ENCODE peak calls at places on chromosomes 16 and 17, in four cellular contexts. D is H1, T is GM12878, X is K562. J is an unnamed sample.

GRCh38 chr16:22337045-22337444 is 37.4 kb downstream of the CDR2 start:
- DNase-seq in D (no peak), T (no peak), X (no peak), J (no peak)

GRCh38 chr17:30433514-30433913 is 43.7 kb upstream of the GOSR1 start:
- DNase-seq in D (no peak), T (no peak), X (peak), J (peak)

GRCh38 chr16:76190059-76190458 is 87.1 kb upstream of the CNTNAP4 start:
- DNase-seq in D (no peak), T (no peak), X (no peak), J (no peak)

GRCh38 chr17:50501054-50501453 is 7.2 kb upstream of the MYCBPAP start:
- DNase-seq in D (no peak), T (no peak), X (no peak), J (no peak)

GRCh38 chr16:57592591-57593003 is 35.8 kb upstream of the ADGRG1 start:
- DNase-seq in D (no peak), T (no peak), X (no peak), J (no peak)

GRCh38 chr17:80126449-80126715 is 20.5 kb downstream of the EIF4A3 start:
- DNase-seq in D (no peak), T (no peak), X (no peak), J (no peak)

GRCh38 chr16:87350681-87351319 is 32.8 kb downstream of the FBXO31 start:
- DNase-seq in D (no peak), T (no peak), X (no peak), J (peak)

GRCh38 chr17:71304498-71305158 is 816.2 kb upstream of the SOX9 start:
- DNase-seq in D (no peak), T (no peak), X (no peak), J (no peak)

GRCh38 chr17:37131670-37132620 is 183.2 kb downstream of the AATF start:
- DNase-seq in D (no peak), T (no peak), X (no peak), J (no peak)

GRCh38 chr17:78214706-78215061 is 631 bp downstream of the BIRC5 start:
- DNase-seq in D (no peak), T (no peak), X (no peak), J (no peak)

GRCh38 chr16:8572063-8572918 is 18.0 kb downstream of the TMEM114 start:
- DNase-seq in D (no peak), T (no peak), X (no peak), J (no peak)

GRCh38 chr17:73841431-73842060 is 197.3 kb upstream of the SDK2 start:
- DNase-seq in D (no peak), T (no peak), X (no peak), J (no peak)

GRCh38 chr16:74029122-74029805 is 267.4 kb upstream of the PSMD7 start:
- DNase-seq in D (no peak), T (no peak), X (no peak), J (no peak)

GRCh38 chr16:79169239-79169638 is 431.3 kb downstream of the MAF start:
- DNase-seq in D (peak), T (no peak), X (no peak), J (no peak)

GRCh38 chr16:56366945-56367344 is 58.4 kb downstream of the AMFR start:
- DNase-seq in D (no peak), T (no peak), X (no peak), J (no peak)
- TF ChIP-seq CHD1 in D (no peak), T (no peak), X (no peak), J (no peak)

DNA sequence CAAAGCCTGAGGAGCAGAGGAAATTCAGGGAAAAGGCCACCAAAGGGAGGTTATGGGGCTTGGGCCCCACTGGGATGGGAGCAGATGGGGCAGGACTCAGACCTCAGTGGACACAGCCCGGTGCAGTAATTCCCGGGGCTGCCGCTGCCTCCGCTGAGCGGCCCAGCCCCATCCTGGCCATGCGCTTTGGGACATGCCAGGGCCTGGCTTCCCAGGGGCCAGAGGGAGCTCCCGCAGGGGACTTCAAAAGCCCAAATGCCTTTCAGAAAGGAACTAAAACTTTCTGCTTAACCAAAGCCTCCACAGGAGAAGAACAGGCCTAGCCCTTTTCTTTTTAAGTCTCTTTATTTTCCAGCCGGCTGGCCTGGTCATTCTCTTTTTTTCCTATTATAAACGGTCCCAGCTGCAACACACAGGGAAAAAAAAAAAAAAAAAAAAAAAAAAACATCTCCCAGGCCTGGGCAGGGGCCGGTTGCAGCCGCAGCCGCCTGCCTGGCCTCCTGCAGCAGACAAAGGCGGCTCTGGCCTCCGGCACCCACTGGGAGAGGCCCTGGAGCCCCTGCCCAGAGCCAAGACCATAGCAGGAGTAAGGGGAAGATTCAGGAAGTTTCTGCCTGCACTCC is 10.7 kb upstream of the ZNF423 start:
- DNase-seq in D (no peak), T (no peak), X (no peak), J (no peak)
- TF ChIP-seq CHD1 in D (no peak), T (no peak), X (no peak), J (no peak)

GRCh38 chr17:8013731-8014557 is 11.5 kb downstream of the GUCY2D start:
- DNase-seq in D (no peak), T (no peak), X (no peak), J (no peak)

GRCh38 chr17:8012045-8012580 is 9.7 kb downstream of the GUCY2D start:
- DNase-seq in D (no peak), T (no peak), X (no peak), J (no peak)

GRCh38 chr17:8014558-8014850 is 12.1 kb downstream of the GUCY2D start:
- DNase-seq in D (no peak), T (no peak), X (no peak), J (no peak)

GRCh38 chr17:8015236-8015956 is 13.0 kb downstream of the GUCY2D start:
- DNase-seq in D (no peak), T (no peak), X (no peak), J (no peak)

GRCh38 chr17:8012996-8013640 is 10.7 kb downstream of the GUCY2D start:
- DNase-seq in D (no peak), T (no peak), X (no peak), J (no peak)
- TF ChIP-seq CHD1 in D (no peak), T (no peak), X (no peak), J (no peak)

GRCh38 chr16:64459821-64460220 is 662.0 kb downstream of the CDH11 start:
- DNase-seq in D (no peak), T (no peak), X (no peak), J (peak)
- TF ChIP-seq CHD1 in D (no peak), T (no peak), X (no peak), J (no peak)

GRCh38 chr16:4533490-4533889 is 5.1 kb downstream of the CDIP1 start:
- DNase-seq in D (no peak), T (no peak), X (no peak), J (no peak)

GRCh38 chr16:4532238-4532637 is 6.3 kb downstream of the CDIP1 start:
- DNase-seq in D (no peak), T (no peak), X (no peak), J (no peak)

GRCh38 chr16:4525634-4526277 is 12.8 kb downstream of the CDIP1 start:
- DNase-seq in D (no peak), T (no peak), X (no peak), J (no peak)

GRCh38 chr16:4531816-4532215 is 6.8 kb downstream of the CDIP1 start:
- DNase-seq in D (no peak), T (no peak), X (no peak), J (no peak)

GRCh38 chr16:4529085-4530060 is 9.2 kb downstream of the CDIP1 start:
- DNase-seq in D (peak), T (peak), X (no peak), J (peak)
- TF ChIP-seq CHD1 in D (no peak), T (no peak), X (no peak), J (no peak)

GRCh38 chr16:81437860-81438259 is 6.7 kb upstream of the CMIP start:
- DNase-seq in D (no peak), T (no peak), X (no peak), J (no peak)
- TF ChIP-seq CHD1 in D (no peak), T (no peak), X (no peak), J (no peak)

GRCh38 chr17:2177235-2177811 is 122.4 kb downstream of the HIC1 start:
- DNase-seq in D (no peak), T (no peak), X (no peak), J (peak)
- TF ChIP-seq CHD1 in D (no peak), T (no peak), X (no peak), J (peak)

GRCh38 chr17:9905902-9906301 is 831 bp upstream of the RCVRN start:
- DNase-seq in D (no peak), T (no peak), X (peak), J (no peak)
- TF ChIP-seq CHD1 in D (no peak), T (no peak), X (no peak), J (no peak)

J was measured in IMR-90.